ENCODE peak calls at places on chromosome 21, in four cellular contexts. C, X, E and G are unnamed samples. For H3K4me1, the result is how much of the 10 kb centered on the place peaks cover.

GRCh38 chr21:38839683-38840286 is 34.1 kb downstream of the ETS2 start:
- DNase-seq in E (no peak), X (no peak), C (no peak), G (no peak)

GRCh38 chr21:41777934-41778815 is 11.3 kb upstream of the RIPK4 start:
- DNase-seq in E (peak), X (peak), C (peak), G (peak)

GRCh38 chr21:18522181-18522771 is 118.7 kb upstream of the TMPRSS15 start:
- DNase-seq in C (no peak), E (no peak), X (no peak), G (no peak)

GRCh38 chr21:28436286-28436932 is 556.3 kb downstream of the LTN1 start:
- DNase-seq in E (no peak), C (peak), X (no peak), G (no peak)

GRCh38 chr21:15064576-15065380 is at the start of gene NRIP1:
- DNase-seq in E (peak), X (peak), C (peak), G (peak)

GRCh38 chr21:31554511-31555022 is 104.9 kb upstream of the SOD1 start:
- DNase-seq in X (no peak), E (no peak), C (no peak), G (no peak)

GRCh38 chr21:31781737-31782136 is 49.8 kb upstream of the SCAF4 start:
- DNase-seq in X (no peak), E (peak), C (no peak), G (peak)

GRCh38 chr21:21200103-21200938 is 202.1 kb downstream of the NCAM2 start:
- DNase-seq in X (no peak), E (peak), C (peak), G (peak)

GRCh38 chr21:31559368-31560119 is 99.9 kb upstream of the SOD1 start:
- DNase-seq in E (peak), C (peak), X (peak), G (peak)

GRCh38 chr21:28152729-28153128 is 839.9 kb downstream of the LTN1 start:
- DNase-seq in E (no peak), C (no peak), X (no peak), G (no peak)

GRCh38 chr21:25911730-25912401 is 177.1 kb downstream of the GABPA start:
- DNase-seq in C (no peak), X (peak), E (peak), G (no peak)

GRCh38 chr21:14875186-14875585 is 189.6 kb downstream of the NRIP1 start:
- DNase-seq in C (no peak), X (no peak), E (no peak), G (no peak)

GRCh38 chr21:37257526-37257966 is 9.6 kb downstream of the VPS26C start:
- DNase-seq in E (peak), C (no peak), X (peak), G (peak)

DNA sequence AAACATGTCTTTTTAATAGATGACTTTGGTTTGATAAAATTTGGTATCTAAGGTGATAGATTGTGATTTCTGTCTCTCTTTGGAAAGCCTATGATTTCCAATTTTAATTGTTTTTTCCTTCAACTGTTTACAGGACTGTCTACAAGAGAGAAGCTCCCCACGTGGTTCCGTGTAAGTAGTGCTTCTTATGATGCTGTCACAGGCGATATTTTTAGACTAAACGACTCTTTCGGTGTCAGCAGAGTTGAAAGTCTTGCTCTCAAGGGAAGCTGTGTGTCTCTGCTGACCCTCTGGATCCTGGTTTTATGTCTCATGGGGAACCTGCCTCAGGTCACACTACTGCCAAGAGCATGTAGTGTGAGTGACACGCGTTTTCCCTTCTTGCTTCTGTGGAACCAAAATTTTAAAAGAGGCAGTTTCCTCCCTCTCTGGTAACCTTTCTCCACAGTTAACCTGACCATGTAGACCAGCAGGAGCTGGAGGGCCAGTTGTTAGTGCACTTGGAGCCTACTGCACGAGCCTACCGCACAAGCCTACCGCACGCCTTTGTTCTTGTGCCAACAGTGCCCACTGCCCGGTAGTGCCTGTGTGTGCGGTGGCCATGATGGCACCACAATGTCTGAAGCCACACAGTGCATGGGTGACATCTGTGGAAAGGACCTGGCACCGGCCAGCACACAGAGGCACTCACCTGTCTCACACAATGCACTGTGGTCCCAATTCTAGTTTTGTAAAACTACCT is 91.9 kb downstream of the PCBP3 start:
- DNase-seq in E (no peak), X (no peak), C (no peak), G (no peak)
- H3K4me1 ChIP-seq in E (under half), X (under half), C (under half), G (under half)

GRCh38 chr21:16589046-16589445 is 859.3 kb downstream of the USP25 start:
- DNase-seq in E (no peak), C (no peak), X (no peak), G (no peak)

GRCh38 chr21:16589499-16589898 is 859.7 kb downstream of the USP25 start:
- DNase-seq in C (no peak), X (no peak), E (no peak), G (no peak)

GRCh38 chr21:16588433-16588860 is 858.7 kb downstream of the USP25 start:
- DNase-seq in C (peak), E (peak), X (peak), G (peak)

GRCh38 chr21:16587141-16587570 is 857.4 kb downstream of the USP25 start:
- DNase-seq in C (peak), E (peak), X (peak), G (peak)

DNA sequence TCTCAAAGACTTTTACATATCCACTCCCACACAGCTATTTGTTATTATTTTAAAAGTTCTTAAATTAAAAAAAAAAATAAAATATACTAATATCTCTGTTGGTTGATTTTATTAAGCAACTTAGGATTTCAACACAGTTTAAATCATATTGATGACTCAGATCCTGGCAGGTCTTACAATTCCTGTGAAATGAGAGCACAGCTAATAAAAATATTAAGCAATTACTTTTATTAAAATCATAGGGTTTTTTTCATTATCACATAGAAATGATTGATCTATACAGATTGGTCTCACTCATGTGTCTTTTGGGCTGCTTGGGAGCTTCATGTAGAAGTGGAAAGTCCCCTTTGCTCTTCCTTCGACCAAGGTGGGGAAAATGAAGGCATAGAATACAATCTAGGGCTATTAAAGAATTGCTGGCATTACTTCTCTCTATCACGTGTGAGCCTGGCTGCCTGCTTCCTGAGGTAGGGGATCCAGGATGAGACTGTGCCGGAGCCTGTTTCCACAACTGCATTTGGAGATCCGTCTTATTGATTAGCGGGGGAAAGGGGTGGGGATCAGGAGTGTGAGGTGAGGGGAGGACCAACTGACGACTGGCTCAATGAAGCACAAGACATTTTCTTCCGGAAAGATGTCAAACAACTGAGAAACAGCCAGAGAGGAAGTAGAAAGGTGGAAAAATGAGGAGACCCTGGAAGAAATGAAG is 858.0 kb downstream of the USP25 start:
- DNase-seq in C (peak), X (peak), E (no peak), G (no peak)
- H3K4me3 ChIP-seq in C (peak), X (peak), E (peak), G (no peak)

DNA sequence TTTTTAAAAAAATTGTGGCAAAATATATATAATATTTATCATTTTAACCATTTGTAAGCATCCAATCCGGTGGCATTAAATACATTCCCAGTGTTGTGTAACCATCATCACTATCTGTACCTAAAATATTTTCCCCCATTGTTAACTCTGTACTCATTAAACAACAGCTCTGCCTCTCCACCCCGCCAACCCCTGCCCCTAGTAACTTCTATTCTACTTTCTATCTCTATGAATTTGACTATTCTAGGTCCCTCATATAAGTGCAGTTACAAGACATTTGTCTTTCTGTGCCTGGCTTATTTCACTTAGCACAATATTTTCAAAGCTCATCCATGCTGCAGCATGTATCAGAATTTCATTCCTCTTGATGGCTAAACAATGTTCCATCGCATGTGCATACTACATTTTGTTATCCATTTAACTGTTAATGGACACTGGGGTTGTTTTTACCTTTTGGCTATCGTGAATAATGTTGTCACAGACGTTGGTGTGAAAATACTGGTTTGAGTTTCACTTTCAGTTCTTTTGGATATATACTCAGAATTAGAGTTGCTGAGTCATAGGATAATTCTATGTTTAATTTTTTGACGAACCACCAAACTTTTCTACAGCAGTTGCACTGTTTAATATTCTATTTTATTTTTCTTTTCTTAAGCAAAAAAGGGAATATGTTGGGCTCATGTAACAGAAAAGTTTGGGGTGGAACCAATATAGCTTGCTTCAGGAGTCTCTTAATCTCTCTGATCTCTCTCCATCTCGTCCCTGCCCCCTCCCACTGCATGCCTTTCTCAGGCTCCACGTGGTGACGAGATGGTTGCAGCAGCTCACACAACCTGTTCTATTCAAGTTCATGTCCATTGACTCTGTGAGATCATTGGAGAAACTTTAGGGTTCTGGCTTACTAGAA is 25.2 kb upstream of the RCAN1 start:
- DNase-seq in C (no peak), X (no peak), E (no peak), G (no peak)
- H3K4me1 ChIP-seq in C (under half), X (under half), E (under half), G (under half)

DNA sequence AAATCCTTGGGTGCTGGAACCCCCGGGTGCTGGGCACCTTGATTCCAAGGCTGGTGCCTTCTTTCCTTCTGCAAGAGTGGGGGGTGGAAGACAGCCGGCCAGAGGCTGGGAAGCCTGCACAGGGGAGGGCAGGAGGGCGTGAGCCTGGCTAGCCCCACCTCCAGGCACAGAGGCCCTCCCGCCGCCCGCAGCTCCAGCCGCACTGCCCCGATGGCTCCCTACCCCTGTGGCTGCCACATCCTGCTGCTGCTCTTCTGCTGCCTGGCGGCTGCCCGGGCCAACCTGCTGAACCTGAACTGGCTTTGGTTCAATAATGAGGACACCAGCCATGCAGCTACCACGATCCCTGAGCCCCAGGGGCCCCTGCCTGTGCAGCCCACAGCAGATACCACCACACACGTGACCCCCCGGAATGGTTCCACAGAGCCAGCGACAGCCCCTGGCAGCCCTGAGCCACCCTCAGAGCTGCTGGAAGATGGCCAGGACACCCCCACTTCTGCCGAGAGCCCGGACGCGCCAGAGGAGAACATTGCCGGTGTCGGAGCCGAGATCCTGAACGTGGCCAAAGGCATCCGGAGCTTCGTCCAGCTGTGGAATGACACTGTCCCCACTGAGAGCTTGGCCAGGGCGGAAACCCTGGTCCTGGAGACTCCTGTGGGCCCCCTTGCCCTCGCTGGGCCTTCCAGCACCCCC is 50.5 kb downstream of the COL18A1 start:
- DNase-seq in E (peak), C (no peak), X (peak), G (peak)
- H3K4me3 ChIP-seq in E (peak), C (peak), X (peak), G (no peak)

GRCh38 chr21:33690874-33691273 is 48.6 kb downstream of the ITSN1 start:
- DNase-seq in E (no peak), C (no peak), X (no peak), G (no peak)

GRCh38 chr21:33686386-33686785 is 44.1 kb downstream of the ITSN1 start:
- DNase-seq in E (no peak), X (no peak), C (no peak), G (no peak)

GRCh38 chr21:33687634-33688033 is 45.3 kb downstream of the ITSN1 start:
- DNase-seq in E (no peak), X (no peak), C (no peak), G (no peak)

GRCh38 chr21:33685613-33686197 is 43.4 kb downstream of the ITSN1 start:
- DNase-seq in X (no peak), E (no peak), C (no peak), G (no peak)

DNA sequence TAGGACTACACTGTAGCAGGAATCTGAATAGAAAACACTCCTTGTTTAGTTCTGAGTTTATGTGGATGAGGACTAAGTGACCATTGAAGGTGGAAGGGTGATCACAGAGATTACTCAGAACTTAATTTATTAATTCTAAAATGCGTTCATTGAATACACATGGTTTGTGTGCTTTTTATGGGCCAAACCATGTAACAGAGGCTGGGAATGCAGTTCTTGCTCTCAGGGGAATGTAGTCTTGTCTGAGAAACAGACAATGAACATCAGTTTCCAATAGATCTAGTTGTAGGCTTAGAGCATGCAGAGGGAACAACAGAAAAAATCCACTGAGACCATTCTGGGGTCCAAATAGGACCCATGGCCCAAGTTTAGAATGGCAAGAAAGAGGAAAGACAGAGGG is 46.0 kb downstream of the ITSN1 start:
- DNase-seq in C (no peak), E (no peak), X (no peak), G (no peak)
- H3K4me1 ChIP-seq in C (under half), E (under half), X (under half), G (under half)